ENCODE peak calls at places on chromosomes 13 and 19, in nine cellular contexts. U is cardiac fibroblast, X is H9, W is GM13977, K is IMR-90, D is BJ, T is endothelial cell, N is fibroblast of lung, I is keratinocyte. Q is an unnamed sample.

GRCh38 chr13:99778500-99778899 is 193.1 kb downstream of the ZIC5 start:
- DNase-seq in U (no peak), X (no peak), W (no peak), K (no peak), D (no peak), T (no peak), N (no peak), I (no peak), Q (no peak)

GRCh38 chr13:53250272-53250875 is 221.8 kb downstream of the OLFM4 start:
- DNase-seq in U (peak), X (no peak), W (peak), K (peak), D (peak), T (peak), N (peak), I (peak), Q (peak)

GRCh38 chr13:97967948-97968347 is 14.5 kb downstream of the IPO5 start:
- DNase-seq in U (peak), X (no peak), W (no peak), K (no peak), D (no peak), T (no peak), N (peak), I (no peak), Q (no peak)

GRCh38 chr13:34942732-34943674 is 933 bp downstream of the NBEA start:
- DNase-seq in U (no peak), X (peak), W (peak), K (no peak), D (no peak), T (peak), N (no peak), I (no peak), Q (peak)

GRCh38 chr19:42627916-42628315 is 33.2 kb upstream of the CEACAM8 start:
- DNase-seq in U (no peak), X (no peak), W (no peak), K (no peak), D (no peak), T (no peak), N (no peak), I (no peak), Q (no peak)

GRCh38 chr13:91347212-91347995 is at the start of gene MIR17HG:
- DNase-seq in U (peak), X (peak), W (peak), K (peak), D (peak), T (peak), N (peak), I (no peak), Q (peak)

GRCh38 chr13:97710797-97711196 is 242.7 kb upstream of the IPO5 start:
- DNase-seq in U (no peak), X (no peak), W (no peak), K (no peak), D (no peak), T (no peak), N (no peak), I (no peak), Q (no peak)

GRCh38 chr19:30109565-30109964 is 167.5 kb downstream of the URI1 start:
- DNase-seq in U (no peak), X (no peak), W (no peak), K (no peak), D (no peak), T (no peak), N (no peak), I (no peak), Q (no peak)

GRCh38 chr13:113625965-113626661 is 31.9 kb downstream of the ATP4B start:
- DNase-seq in U (peak), X (no peak), W (no peak), K (peak), D (peak), T (no peak), N (peak), I (no peak), Q (no peak)

DNA sequence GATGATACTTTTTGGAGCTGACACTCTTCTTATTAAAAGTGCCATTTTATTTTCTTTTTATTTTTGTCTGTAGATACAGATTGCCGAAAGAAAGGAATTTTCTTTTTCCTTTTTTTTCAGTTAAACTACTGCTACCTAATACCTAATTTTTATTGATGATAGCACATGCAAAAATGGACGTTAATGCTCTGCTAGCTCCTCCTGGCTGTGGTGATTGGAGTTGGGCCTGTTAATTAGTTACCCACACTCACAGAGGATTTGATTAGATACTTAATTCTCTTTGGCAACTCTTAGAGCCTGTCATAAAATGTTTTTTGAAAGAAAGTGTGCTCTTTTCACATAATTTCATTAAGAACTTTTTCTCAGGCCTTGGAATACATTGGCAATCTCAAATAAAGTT is 366.8 kb downstream of the DCT start:
- DNase-seq in U (no peak), X (no peak), W (no peak), K (no peak), D (no peak), T (no peak), N (no peak), I (no peak), Q (no peak)
- TF ChIP-seq CTCF in U (no peak), X (no peak), W (no peak), K (no peak), D (no peak), T (no peak), N (peak), I (no peak), Q (no peak)

GRCh38 chr13:79480954-79481684 is at the start of gene NDFIP2:
- DNase-seq in U (peak), X (peak), W (peak), K (peak), D (no peak), T (peak), N (peak), I (no peak), Q (peak)
- TF ChIP-seq CTCF in U (no peak), X (no peak), W (no peak), K (no peak), D (peak), T (no peak), N (no peak), I (peak), Q (no peak)

DNA sequence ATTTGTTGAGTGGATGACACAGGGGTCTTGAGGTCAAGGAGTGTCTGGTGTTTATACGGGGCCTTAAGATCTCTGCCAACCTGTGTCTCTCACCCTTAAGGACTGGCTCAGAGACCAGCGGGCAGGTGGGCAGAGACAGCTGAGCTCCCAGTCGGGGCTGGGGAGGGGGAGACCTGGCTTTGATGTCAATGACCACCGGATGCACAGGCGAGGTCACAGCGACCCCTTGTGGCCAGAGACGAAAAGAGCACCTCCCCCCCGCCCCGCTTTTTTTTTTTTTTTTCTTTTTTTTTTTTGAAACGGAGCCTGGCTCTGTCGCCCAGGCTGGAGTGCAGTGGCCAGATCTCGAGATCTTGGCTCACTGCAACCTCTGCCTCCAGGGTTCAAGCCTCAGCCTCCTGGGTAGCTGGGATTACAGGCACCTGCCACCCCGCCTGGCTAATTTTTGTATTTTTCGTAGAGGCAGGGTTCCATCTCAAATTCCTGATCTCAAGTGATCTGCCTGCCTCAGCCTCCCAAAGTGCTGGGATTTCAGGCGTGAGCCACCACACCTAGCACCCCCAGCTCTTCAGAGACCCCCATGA is 12.1 kb upstream of the KLK14 start:
- DNase-seq in U (peak), X (peak), W (peak), K (no peak), D (no peak), T (peak), N (no peak), I (no peak), Q (peak)
- TF ChIP-seq CTCF in U (peak), X (peak), W (peak), K (peak), D (peak), T (peak), N (peak), I (peak), Q (peak)

DNA sequence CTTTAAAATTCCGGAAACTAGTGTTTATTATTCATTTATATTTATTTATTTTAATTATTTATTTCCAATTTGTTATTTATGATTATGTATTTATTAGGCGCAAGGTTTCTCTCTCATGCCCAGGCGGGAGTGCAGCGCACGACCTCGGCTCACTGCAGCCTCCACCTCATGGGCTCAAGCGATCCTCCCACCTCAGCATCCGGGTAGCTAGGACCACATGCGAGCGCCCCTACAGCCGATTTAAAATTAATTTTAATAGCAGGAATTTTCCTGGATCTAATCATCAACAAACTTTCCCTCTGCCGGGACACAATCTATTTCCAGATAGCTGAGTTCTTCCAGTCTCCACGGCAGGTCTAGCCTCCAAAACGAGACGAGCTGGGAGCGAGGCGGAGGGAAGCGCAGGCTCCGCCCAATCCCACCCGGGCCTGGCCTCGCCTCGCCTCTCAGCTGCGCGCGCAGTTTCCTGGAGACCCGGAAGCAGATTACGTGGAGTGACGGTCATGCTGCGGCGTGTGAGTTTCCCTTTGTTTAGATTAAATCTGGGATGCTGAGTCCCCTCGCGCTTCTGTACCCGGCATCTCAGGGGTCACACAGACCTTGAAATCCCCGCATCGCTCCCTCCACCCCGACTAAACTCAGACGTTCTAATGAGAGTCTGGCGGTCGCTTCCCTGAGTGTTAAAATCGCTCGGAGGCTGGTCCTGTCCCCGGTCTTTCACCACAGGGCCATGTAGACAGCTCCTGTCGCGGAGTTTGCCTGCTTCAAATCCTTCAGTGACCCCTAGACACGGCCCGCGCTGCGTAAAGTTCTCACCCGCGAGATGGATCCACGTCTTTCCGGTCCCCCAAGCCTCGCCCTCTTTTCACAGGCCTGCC is at the start of gene ZNF880:
- DNase-seq in U (peak), X (peak), W (peak), K (peak), D (peak), T (peak), N (peak), I (peak), Q (no peak)
- TF ChIP-seq CTCF in U (no peak), X (no peak), W (no peak), K (no peak), D (peak), T (no peak), N (no peak), I (no peak), Q (no peak)

GRCh38 chr19:4199699-4200293 is 17.3 kb downstream of the ANKRD24 start:
- DNase-seq in U (no peak), X (peak), W (no peak), K (no peak), D (no peak), T (no peak), N (no peak), I (no peak), Q (no peak)
- TF ChIP-seq CTCF in U (no peak), X (peak), W (no peak), K (no peak), D (no peak), T (no peak), N (no peak), I (no peak), Q (peak)

GRCh38 chr19:36214388-36215275 is at the start of the genes ZNF146 and ZNF565:
- DNase-seq in U (peak), X (peak), W (peak), K (peak), D (peak), T (peak), N (peak), I (peak), Q (peak)
- TF ChIP-seq CTCF in U (no peak), X (no peak), W (no peak), K (no peak), D (no peak), T (no peak), N (no peak), I (no peak), Q (no peak)

DNA sequence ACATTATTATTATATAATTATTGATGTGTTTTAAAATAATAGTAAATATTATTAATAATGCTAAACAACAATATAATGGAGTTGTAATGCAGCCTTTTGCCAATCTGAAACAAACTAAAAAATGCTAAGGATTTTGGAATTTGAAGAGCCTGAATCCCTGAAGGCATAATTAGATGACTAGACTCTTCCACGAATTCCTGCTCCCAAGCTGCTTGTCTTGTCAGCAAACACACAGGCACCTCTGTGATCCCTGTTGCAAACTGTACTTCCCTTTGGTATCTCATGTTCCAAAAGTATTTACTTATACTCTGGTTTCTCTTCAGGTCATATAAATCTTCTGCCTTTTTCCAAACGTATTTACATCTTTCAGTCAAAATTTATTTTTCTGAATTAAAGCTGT is 1862.4 kb downstream of the OLFM4 start:
- DNase-seq in U (no peak), X (no peak), W (no peak), K (no peak), D (no peak), T (no peak), N (no peak), I (no peak), Q (no peak)
- TF ChIP-seq CTCF in U (no peak), X (no peak), W (no peak), K (no peak), D (no peak), T (no peak), N (no peak), I (no peak), Q (no peak)

Q was measured in neural crest cell.